ENCODE peak calls at places on chromosomes 1 and 21, in nine cellular contexts. K is activated CD8-positive, alpha-beta memory T cell treated with anti-CD3 and anti-CD28 coated beads for 24 hours; S is fibroblast of the aortic adventitia; N is RPMI7951; T is MCF 10A; B is NB4; L is GM13976; O is GM23248; F is T-helper 9 cell. M is an unnamed sample.

GRCh38 chr1:235056937-235057336 is 71.7 kb downstream of the TOMM20 start:
- DNase-seq in L (peak), K (no peak), F (no peak), S (no peak), T (peak), B (no peak), N (no peak), O (peak), M (no peak)

GRCh38 chr1:224623310-224623714 is 7.2 kb downstream of the CNIH3 start:
- DNase-seq in K (no peak), L (no peak), T (no peak), N (peak), F (no peak), O (peak), S (no peak), B (peak), M (no peak)

GRCh38 chr1:5267603-5268235 is 613.3 kb downstream of the AJAP1 start:
- DNase-seq in N (no peak), O (no peak), T (no peak), F (no peak), B (no peak), S (no peak), L (no peak), K (no peak), M (no peak)

GRCh38 chr1:234250747-234251146 is 122.5 kb upstream of the COA6 start:
- DNase-seq in O (no peak), T (no peak), N (peak), F (no peak), B (no peak), S (no peak), L (no peak), K (no peak), M (no peak)

GRCh38 chr1:231663211-231663792 is 36.7 kb downstream of the DISC1 start:
- DNase-seq in K (no peak), O (peak), B (peak), L (no peak), N (peak), F (no peak), S (no peak), T (peak), M (no peak)

GRCh38 chr1:176705585-176705984 is 242.6 kb downstream of the PAPPA2 start:
- DNase-seq in F (no peak), S (no peak), N (no peak), B (no peak), O (no peak), T (no peak), L (no peak), K (no peak), M (no peak)

GRCh38 chr1:214341459-214341858 is 60.5 kb downstream of the SMYD2 start:
- DNase-seq in B (no peak), O (no peak), T (no peak), F (no peak), S (no peak), K (no peak), L (no peak), N (no peak), M (no peak)

GRCh38 chr21:42058631-42059111 is 12.4 kb upstream of the UMODL1 start:
- DNase-seq in N (no peak), B (no peak), L (no peak), T (no peak), F (no peak), S (no peak), K (no peak), O (no peak), M (no peak)

GRCh38 chr21:38660333-38661295 is 145.1 kb upstream of the ETS2 start:
- DNase-seq in K (no peak), O (peak), N (no peak), T (no peak), B (peak), L (peak), S (no peak), F (no peak), M (no peak)

GRCh38 chr1:181087400-181087901 is 1.0 kb upstream of the IER5 start:
- DNase-seq in F (no peak), K (no peak), O (peak), B (peak), T (peak), S (no peak), L (peak), N (peak), M (no peak)

GRCh38 chr1:178645826-178646200 is 79.2 kb upstream of the RALGPS2 start:
- DNase-seq in K (no peak), F (no peak), B (no peak), O (peak), N (peak), T (no peak), L (no peak), S (peak), M (no peak)

GRCh38 chr1:223747838-223748335 is 35.5 kb downstream of the CAPN2 start:
- DNase-seq in S (peak), O (peak), T (peak), K (no peak), F (no peak), N (no peak), B (peak), L (no peak), M (no peak)

GRCh38 chr1:14626869-14627607 is 28.6 kb downstream of the KAZN start:
- DNase-seq in N (no peak), O (no peak), T (no peak), L (no peak), F (no peak), K (no peak), B (no peak), S (peak), M (no peak)

GRCh38 chr1:16015960-16016901 is 1.6 kb downstream of the HSPB7 start:
- DNase-seq in S (no peak), N (no peak), F (no peak), L (peak), O (peak), B (no peak), T (peak), K (no peak), M (no peak)

GRCh38 chr1:94582578-94582977 is 41.0 kb upstream of the F3 start:
- DNase-seq in S (no peak), N (no peak), T (no peak), F (no peak), L (no peak), O (no peak), K (no peak), B (peak), M (no peak)

GRCh38 chr1:161799792-161800191 is 33.7 kb downstream of the ATF6 start:
- DNase-seq in O (no peak), F (no peak), L (no peak), K (no peak), N (no peak), B (no peak), T (no peak), S (no peak), M (no peak)

GRCh38 chr1:236603896-236604217 is 459 bp downstream of the HEATR1 start:
- DNase-seq in K (no peak), S (peak), L (no peak), T (no peak), N (peak), O (peak), B (no peak), F (peak), M (no peak)

GRCh38 chr1:175313672-175314225 is 121.2 kb upstream of the KIAA0040 start:
- DNase-seq in O (no peak), T (no peak), K (no peak), S (no peak), B (no peak), L (no peak), N (peak), F (no peak), M (no peak)

M was measured in activated T-helper 1 cell treated with Interleukin-2 at 50 U/mL for 16 hours.